ENCODE peak calls at places on chromosomes 16 and 17, in four cellular contexts. W is cardiac fibroblast, D is AG09319, G is NCI-H1436. A is an unnamed sample.

GRCh38 chr17:31511176-31511540 is 119.7 kb downstream of the RAB11FIP4 start:
- DNase-seq in W (no peak), D (no peak), G (no peak), A (no peak)

GRCh38 chr17:30074254-30074653 is 42.4 kb upstream of the NSRP1 start:
- DNase-seq in W (no peak), D (no peak), G (no peak), A (no peak)

GRCh38 chr16:87457051-87457611 is 35.7 kb downstream of the ZCCHC14 start:
- DNase-seq in W (peak), D (no peak), G (no peak), A (no peak)

GRCh38 chr17:78142113-78142861 is 3.9 kb upstream of the C17orf99 start:
- DNase-seq in W (no peak), D (no peak), G (no peak), A (no peak)

GRCh38 chr16:60645541-60645940 is 1390.7 kb downstream of the CDH8 start:
- DNase-seq in W (no peak), D (no peak), G (no peak), A (no peak)

GRCh38 chr17:9890124-9890523 is 14.9 kb downstream of the RCVRN start:
- DNase-seq in W (peak), D (no peak), G (no peak), A (no peak)

GRCh38 chr17:47906443-47906842 is 10.4 kb downstream of the SP2 start:
- DNase-seq in W (no peak), D (no peak), G (no peak), A (no peak)

GRCh38 chr16:1217526-1217925 is 7.5 kb downstream of the TPSG1 start:
- DNase-seq in W (no peak), D (no peak), G (no peak), A (no peak)

GRCh38 chr17:40473573-40474365 is 27.7 kb downstream of the TNS4 start:
- DNase-seq in W (no peak), D (no peak), G (no peak), A (no peak)

GRCh38 chr16:102060-102855 is 24.2 kb downstream of the MPG start:
- DNase-seq in W (peak), D (no peak), G (no peak), A (no peak)

GRCh38 chr16:21524068-21524751 is 75.2 kb upstream of the METTL9 start:
- DNase-seq in W (no peak), D (no peak), G (no peak), A (no peak)

GRCh38 chr17:58284613-58285421 is 4.1 kb upstream of the MPO start:
- DNase-seq in W (no peak), D (no peak), G (no peak), A (no peak)

GRCh38 chr17:76923491-76923890 is 55.3 kb downstream of the MGAT5B start:
- DNase-seq in W (no peak), D (no peak), G (no peak), A (no peak)

GRCh38 chr17:75361996-75362395 is 43.5 kb downstream of the GRB2 start:
- DNase-seq in W (no peak), D (no peak), G (no peak), A (no peak)

GRCh38 chr17:82138511-82138992 is 40.5 kb upstream of the FASN start:
- DNase-seq in W (no peak), D (no peak), G (no peak), A (no peak)

GRCh38 chr16:67181346-67181745 is 2.4 kb downstream of the MATCAP1 start:
- DNase-seq in W (peak), D (peak), G (no peak), A (no peak)

GRCh38 chr17:19410875-19411291 is at the start of gene RNF112:
- DNase-seq in W (peak), D (no peak), G (peak), A (no peak)

GRCh38 chr17:10812674-10813073 is 8.8 kb upstream of the TMEM238L start:
- DNase-seq in W (no peak), D (no peak), G (no peak), A (no peak)

GRCh38 chr17:79007504-79008381 is 1.8 kb downstream of the CANT1 start:
- DNase-seq in W (no peak), D (no peak), G (no peak), A (no peak)

GRCh38 chr16:80671281-80671849 is 130.6 kb downstream of the DYNLRB2 start:
- DNase-seq in W (no peak), D (no peak), G (no peak), A (no peak)